ENCODE peak calls at places on chromosomes 3 and 15, in four cellular contexts. One of them, this sample, is unnamed.

GRCh38 chr3:38647217-38647970 is 2.1 kb downstream of the SCN5A start:
- DNase-seq in adrenal gland: no peak
- DNase-seq in GM23248: no peak
- DNase-seq in Panc1: no peak
- DNase-seq in this sample: peak

GRCh38 chr3:49498655-49499054 is 28.6 kb downstream of the DAG1 start:
- DNase-seq in adrenal gland: no peak
- DNase-seq in GM23248: no peak
- DNase-seq in Panc1: no peak
- DNase-seq in this sample: no peak

GRCh38 chr3:190718097-190718496 is 144.4 kb downstream of the GMNC start:
- DNase-seq in adrenal gland: no peak
- DNase-seq in GM23248: no peak
- DNase-seq in Panc1: no peak
- DNase-seq in this sample: peak

GRCh38 chr15:41934843-41935242 is 37.5 kb downstream of the EHD4 start:
- DNase-seq in adrenal gland: peak
- DNase-seq in GM23248: no peak
- DNase-seq in Panc1: no peak
- DNase-seq in this sample: peak

GRCh38 chr3:177337548-177338331 is 140.5 kb upstream of the TBL1XR1 start:
- DNase-seq in adrenal gland: no peak
- DNase-seq in GM23248: peak
- DNase-seq in Panc1: no peak
- DNase-seq in this sample: no peak

GRCh38 chr3:184395320-184395660 is 15.4 kb downstream of the CHRD start:
- DNase-seq in adrenal gland: no peak
- DNase-seq in GM23248: no peak
- DNase-seq in Panc1: no peak
- DNase-seq in this sample: no peak

GRCh38 chr3:170499562-170500156 is 81.0 kb downstream of the CLDN11 start:
- DNase-seq in adrenal gland: peak
- DNase-seq in GM23248: peak
- DNase-seq in Panc1: no peak
- DNase-seq in this sample: peak

GRCh38 chr3:177131927-177132636 is 65.2 kb downstream of the TBL1XR1 start:
- DNase-seq in adrenal gland: no peak
- DNase-seq in GM23248: no peak
- DNase-seq in Panc1: no peak
- DNase-seq in this sample: no peak

GRCh38 chr15:71469393-71469792 is 341.0 kb upstream of the NR2E3 start:
- DNase-seq in adrenal gland: no peak
- DNase-seq in GM23248: peak
- DNase-seq in Panc1: no peak
- DNase-seq in this sample: peak

DNA sequence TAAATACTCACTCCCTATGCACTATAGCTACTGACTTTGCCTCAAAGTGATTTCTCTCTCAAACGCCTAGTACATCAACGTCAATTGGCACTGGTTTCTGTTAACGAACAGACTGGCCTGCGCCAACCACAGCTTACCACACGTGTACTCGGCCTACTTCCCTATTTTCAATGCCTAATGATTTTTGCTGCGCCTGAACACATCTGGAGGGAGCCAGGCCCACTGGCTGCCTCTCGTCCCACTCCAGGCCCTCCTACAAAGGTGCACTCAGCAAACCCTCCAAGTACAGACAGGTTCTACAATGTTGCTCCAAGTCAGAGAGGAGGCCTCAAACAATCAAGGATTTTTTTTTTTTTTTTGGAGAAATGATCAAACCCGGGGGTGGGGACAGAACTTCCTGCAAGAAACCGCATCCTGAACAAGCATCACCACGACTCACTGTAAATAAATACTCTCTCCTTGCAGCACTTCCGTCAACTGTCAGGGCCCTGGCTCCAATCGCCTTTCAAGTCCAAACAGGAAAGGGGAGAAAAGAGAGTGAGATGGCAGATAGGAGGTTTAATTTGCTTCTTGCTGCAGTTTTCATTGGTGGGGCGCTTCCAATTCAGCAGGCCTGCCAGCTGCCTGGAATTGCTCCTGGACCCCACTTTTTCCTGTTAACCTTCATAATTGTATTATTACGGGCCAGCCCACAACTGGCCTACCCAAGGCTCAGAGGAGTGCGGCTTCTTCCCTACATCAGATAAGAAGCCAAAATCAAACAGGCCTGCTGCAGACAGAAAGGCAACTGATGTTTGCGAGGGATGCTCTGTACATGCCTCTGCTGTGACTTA is 139.3 kb downstream of the FOXP1 start:
- DNase-seq in adrenal gland: peak
- DNase-seq in GM23248: peak
- DNase-seq in Panc1: no peak
- DNase-seq in this sample: no peak
- H3K27ac ChIP-seq in adrenal gland: peak
- H3K27ac ChIP-seq in GM23248: peak
- H3K27ac ChIP-seq in Panc1: no peak
- H3K27ac ChIP-seq in this sample: no peak

DNA sequence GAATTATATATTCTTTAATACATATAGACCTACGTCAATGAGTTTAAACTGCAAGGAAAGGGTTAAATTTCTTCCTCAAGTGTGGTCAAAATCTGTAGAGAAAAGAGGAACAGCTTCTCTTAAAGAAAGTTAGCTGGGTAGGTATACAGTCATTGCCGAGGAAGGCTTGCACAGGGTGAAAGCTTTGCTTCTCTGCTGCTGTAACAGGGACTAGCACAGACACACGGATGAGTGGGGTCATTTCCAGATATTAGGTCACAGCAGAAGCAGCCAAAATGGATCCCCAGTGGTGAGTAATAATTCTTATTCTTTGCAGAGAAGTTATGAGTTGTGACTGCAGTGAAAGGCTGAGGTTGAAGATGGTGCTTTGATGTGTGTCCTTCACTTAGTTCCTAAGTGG is at the start of gene CD86:
- DNase-seq in adrenal gland: peak
- DNase-seq in GM23248: peak
- DNase-seq in Panc1: no peak
- DNase-seq in this sample: no peak
- H3K4me3 ChIP-seq in adrenal gland: no peak
- H3K4me3 ChIP-seq in GM23248: no peak
- H3K4me3 ChIP-seq in Panc1: no peak
- H3K4me3 ChIP-seq in this sample: no peak

GRCh38 chr3:156666073-156666472 is 8.3 kb upstream of the TIPARP start:
- DNase-seq in adrenal gland: no peak
- DNase-seq in GM23248: no peak
- DNase-seq in Panc1: no peak
- DNase-seq in this sample: no peak

GRCh38 chr3:156665296-156665695 is 9.1 kb upstream of the TIPARP start:
- DNase-seq in adrenal gland: no peak
- DNase-seq in GM23248: peak
- DNase-seq in Panc1: no peak
- DNase-seq in this sample: no peak

GRCh38 chr3:156670077-156670476 is 4.3 kb upstream of the TIPARP start:
- DNase-seq in adrenal gland: no peak
- DNase-seq in GM23248: no peak
- DNase-seq in Panc1: no peak
- DNase-seq in this sample: no peak

GRCh38 chr3:156670652-156671051 is 3.7 kb upstream of the TIPARP start:
- DNase-seq in adrenal gland: no peak
- DNase-seq in GM23248: no peak
- DNase-seq in Panc1: no peak
- DNase-seq in this sample: no peak

DNA sequence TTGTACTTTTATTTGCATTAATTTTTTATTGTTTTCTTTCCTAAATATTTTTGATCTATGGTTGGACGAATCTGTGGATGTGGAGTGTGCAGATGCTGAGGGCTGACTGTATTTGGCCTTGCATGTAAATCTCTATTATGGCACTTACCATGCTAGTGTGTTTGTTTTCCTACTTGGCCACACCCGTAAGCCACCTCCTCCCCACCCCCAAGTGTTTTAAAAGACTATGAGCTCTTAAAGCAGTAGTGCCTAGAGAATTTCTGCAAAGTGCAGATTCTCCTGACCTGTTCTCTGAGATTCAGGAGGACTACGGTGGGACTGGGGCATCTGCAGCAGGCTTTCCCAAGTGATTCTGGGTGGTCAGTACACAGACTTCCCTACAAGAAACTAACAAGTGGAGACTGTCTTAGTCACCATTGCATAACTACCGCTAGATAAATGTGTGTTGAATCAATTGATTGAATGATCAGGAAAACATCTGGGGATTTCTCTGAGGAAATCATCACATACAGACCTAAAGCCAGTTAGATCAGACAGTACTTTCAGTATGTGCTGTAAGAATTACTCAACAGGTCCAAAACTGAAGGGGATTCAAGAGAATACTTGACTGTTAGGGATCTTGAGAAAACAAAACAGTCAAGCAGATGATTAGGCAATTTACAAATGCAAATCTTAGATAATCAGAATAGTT is 6.2 kb upstream of the TIPARP start:
- DNase-seq in adrenal gland: no peak
- DNase-seq in GM23248: peak
- DNase-seq in Panc1: no peak
- DNase-seq in this sample: no peak
- H3K27ac ChIP-seq in adrenal gland: no peak
- H3K27ac ChIP-seq in GM23248: peak
- H3K27ac ChIP-seq in Panc1: no peak
- H3K27ac ChIP-seq in this sample: no peak

GRCh38 chr3:10505791-10506585 is 602 bp upstream of the ATP2B2 start:
- DNase-seq in adrenal gland: no peak
- DNase-seq in GM23248: no peak
- DNase-seq in Panc1: no peak
- DNase-seq in this sample: no peak
- H3K4me3 ChIP-seq in adrenal gland: no peak
- H3K4me3 ChIP-seq in GM23248: no peak
- H3K4me3 ChIP-seq in Panc1: no peak
- H3K4me3 ChIP-seq in this sample: no peak

GRCh38 chr15:29308299-29308698 is 38.7 kb upstream of the NSMCE3 start:
- DNase-seq in adrenal gland: no peak
- DNase-seq in GM23248: no peak
- DNase-seq in Panc1: no peak
- DNase-seq in this sample: no peak

GRCh38 chr15:29316422-29316821 is 46.8 kb upstream of the NSMCE3 start:
- DNase-seq in adrenal gland: no peak
- DNase-seq in GM23248: no peak
- DNase-seq in Panc1: no peak
- DNase-seq in this sample: no peak

GRCh38 chr15:29309139-29309538 is 39.5 kb upstream of the NSMCE3 start:
- DNase-seq in adrenal gland: no peak
- DNase-seq in GM23248: no peak
- DNase-seq in Panc1: no peak
- DNase-seq in this sample: no peak

GRCh38 chr15:29312387-29312786 is 42.8 kb upstream of the NSMCE3 start:
- DNase-seq in adrenal gland: no peak
- DNase-seq in GM23248: peak
- DNase-seq in Panc1: no peak
- DNase-seq in this sample: no peak
- H3K27ac ChIP-seq in adrenal gland: no peak
- H3K27ac ChIP-seq in GM23248: no peak
- H3K27ac ChIP-seq in Panc1: no peak
- H3K27ac ChIP-seq in this sample: no peak

DNA sequence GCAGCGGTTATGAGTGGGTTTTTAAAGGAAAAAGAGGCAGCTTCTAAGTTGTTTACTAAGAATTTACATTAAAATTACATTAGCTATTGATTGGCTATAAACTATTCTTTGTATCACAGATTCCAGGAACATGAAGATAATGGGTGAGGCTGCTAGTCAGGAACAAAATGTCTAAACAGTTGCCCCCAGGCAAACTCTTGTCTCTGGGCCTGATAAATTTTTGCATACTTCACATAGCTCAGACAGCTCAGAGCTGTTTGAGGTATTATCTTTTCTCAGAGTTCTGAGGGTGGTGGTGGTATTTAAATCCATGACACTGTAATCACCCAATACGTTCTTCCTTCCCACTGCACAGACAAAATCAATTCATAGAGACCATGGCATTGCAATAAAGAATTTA is 2.1 kb upstream of the HACD2 start:
- DNase-seq in adrenal gland: no peak
- DNase-seq in GM23248: peak
- DNase-seq in Panc1: no peak
- DNase-seq in this sample: no peak
- H3K4me3 ChIP-seq in adrenal gland: no peak
- H3K4me3 ChIP-seq in GM23248: peak
- H3K4me3 ChIP-seq in Panc1: peak
- H3K4me3 ChIP-seq in this sample: peak

GRCh38 chr15:101615986-101616848 is 36.0 kb downstream of the TM2D3 start:
- DNase-seq in adrenal gland: peak
- DNase-seq in GM23248: peak
- DNase-seq in Panc1: no peak
- DNase-seq in this sample: peak

GRCh38 chr15:101615414-101615985 is 36.7 kb downstream of the TM2D3 start:
- DNase-seq in adrenal gland: peak
- DNase-seq in GM23248: peak
- DNase-seq in Panc1: no peak
- DNase-seq in this sample: no peak

GRCh38 chr15:101618861-101619614 is 33.1 kb downstream of the TM2D3 start:
- DNase-seq in adrenal gland: no peak
- DNase-seq in GM23248: no peak
- DNase-seq in Panc1: no peak
- DNase-seq in this sample: no peak

GRCh38 chr15:101618056-101618455 is 34.1 kb downstream of the TM2D3 start:
- DNase-seq in adrenal gland: no peak
- DNase-seq in GM23248: no peak
- DNase-seq in Panc1: no peak
- DNase-seq in this sample: no peak

DNA sequence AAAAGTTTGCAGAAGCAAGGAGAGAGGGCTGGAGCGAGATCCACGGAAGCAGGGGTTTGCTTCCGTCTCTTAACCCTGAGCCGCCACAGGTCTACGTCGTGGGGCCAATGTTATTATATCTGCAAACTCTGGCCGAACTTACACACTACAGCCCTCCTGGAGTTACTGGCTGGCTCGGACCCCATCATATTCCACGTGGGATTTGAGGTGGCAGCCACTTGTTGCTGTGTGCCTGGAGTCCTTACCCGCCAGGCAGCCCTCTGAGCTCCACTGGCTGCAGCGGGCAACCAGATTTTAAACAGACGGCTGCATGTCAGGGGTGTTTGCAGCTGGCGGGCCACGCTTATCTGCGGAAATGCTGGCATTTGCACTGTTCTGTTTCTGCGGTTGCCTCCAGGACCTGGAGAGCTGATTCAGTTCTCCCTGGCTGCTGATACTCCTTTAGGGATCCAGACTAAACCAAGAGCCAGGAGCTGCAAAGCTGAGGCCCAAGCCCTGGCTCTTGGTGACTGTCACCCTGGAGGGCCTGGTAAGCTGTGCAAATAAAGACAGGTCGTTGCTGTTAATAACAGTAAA is 34.7 kb downstream of the TM2D3 start:
- DNase-seq in adrenal gland: no peak
- DNase-seq in GM23248: no peak
- DNase-seq in Panc1: no peak
- DNase-seq in this sample: no peak
- H3K27ac ChIP-seq in adrenal gland: no peak
- H3K27ac ChIP-seq in GM23248: no peak
- H3K27ac ChIP-seq in Panc1: no peak
- H3K27ac ChIP-seq in this sample: no peak

This sample was measured in endodermal cell.